ENCODE peak calls at places on chromosomes 2 and 18, in five cellular contexts. One of them, this sample, is unnamed.

GRCh38 chr18:46141199-46141598 is 37.0 kb downstream of the HAUS1 start:
- DNase-seq in left lung: no peak
- DNase-seq in RKO: no peak
- DNase-seq in activated effector memory CD4-positive, alpha-beta T cell treated with anti-CD3 and anti-CD28 coated beads, Interleukin-2, amount 50 U/mL, for 16 hours: no peak
- DNase-seq in IMR-90: no peak
- DNase-seq in this sample: no peak

GRCh38 chr18:38362286-38362792 is 796.7 kb upstream of the CELF4 start:
- DNase-seq in left lung: no peak
- DNase-seq in RKO: no peak
- DNase-seq in activated effector memory CD4-positive, alpha-beta T cell treated with anti-CD3 and anti-CD28 coated beads, Interleukin-2, amount 50 U/mL, for 16 hours: no peak
- DNase-seq in IMR-90: no peak
- DNase-seq in this sample: no peak

GRCh38 chr2:98909381-98910211 is 26.4 kb downstream of the CRACDL start:
- DNase-seq in left lung: peak; percentile 85
- DNase-seq in RKO: no peak
- DNase-seq in activated effector memory CD4-positive, alpha-beta T cell treated with anti-CD3 and anti-CD28 coated beads, Interleukin-2, amount 50 U/mL, for 16 hours: no peak
- DNase-seq in IMR-90: peak; percentile 85
- DNase-seq in this sample: no peak

GRCh38 chr2:239970004-239970623 is 55.0 kb downstream of the NDUFA10 start:
- DNase-seq in left lung: no peak
- DNase-seq in RKO: peak; percentile 16
- DNase-seq in activated effector memory CD4-positive, alpha-beta T cell treated with anti-CD3 and anti-CD28 coated beads, Interleukin-2, amount 50 U/mL, for 16 hours: no peak
- DNase-seq in IMR-90: no peak
- DNase-seq in this sample: no peak

GRCh38 chr2:234771985-234772774 is 179.6 kb upstream of the SH3BP4 start:
- DNase-seq in left lung: no peak
- DNase-seq in RKO: no peak
- DNase-seq in activated effector memory CD4-positive, alpha-beta T cell treated with anti-CD3 and anti-CD28 coated beads, Interleukin-2, amount 50 U/mL, for 16 hours: no peak
- DNase-seq in IMR-90: peak; percentile 27
- DNase-seq in this sample: no peak

GRCh38 chr2:82656370-82656769 is 1802.7 kb downstream of the SUCLG1 start:
- DNase-seq in left lung: no peak
- DNase-seq in RKO: no peak
- DNase-seq in activated effector memory CD4-positive, alpha-beta T cell treated with anti-CD3 and anti-CD28 coated beads, Interleukin-2, amount 50 U/mL, for 16 hours: no peak
- DNase-seq in IMR-90: no peak
- DNase-seq in this sample: no peak

GRCh38 chr18:44680271-44681038 is at the start of gene SETBP1:
- DNase-seq in left lung: peak; percentile 67
- DNase-seq in RKO: no peak
- DNase-seq in activated effector memory CD4-positive, alpha-beta T cell treated with anti-CD3 and anti-CD28 coated beads, Interleukin-2, amount 50 U/mL, for 16 hours: peak; percentile 71
- DNase-seq in IMR-90: peak; percentile 2
- DNase-seq in this sample: no peak

GRCh38 chr2:218908721-218909619 is 28.3 kb downstream of the WNT10A start:
- DNase-seq in left lung: peak; percentile 89
- DNase-seq in RKO: peak; percentile 96
- DNase-seq in activated effector memory CD4-positive, alpha-beta T cell treated with anti-CD3 and anti-CD28 coated beads, Interleukin-2, amount 50 U/mL, for 16 hours: peak; percentile 95
- DNase-seq in IMR-90: peak; percentile 71
- DNase-seq in this sample: peak; percentile 81

GRCh38 chr2:233061007-233061590 is 957 bp downstream of the INPP5D start:
- DNase-seq in left lung: no peak
- DNase-seq in RKO: no peak
- DNase-seq in activated effector memory CD4-positive, alpha-beta T cell treated with anti-CD3 and anti-CD28 coated beads, Interleukin-2, amount 50 U/mL, for 16 hours: peak; percentile 73
- DNase-seq in IMR-90: no peak
- DNase-seq in this sample: no peak

GRCh38 chr2:204663816-204664421 is 118.6 kb downstream of the PARD3B start:
- DNase-seq in left lung: no peak
- DNase-seq in RKO: no peak
- DNase-seq in activated effector memory CD4-positive, alpha-beta T cell treated with anti-CD3 and anti-CD28 coated beads, Interleukin-2, amount 50 U/mL, for 16 hours: no peak
- DNase-seq in IMR-90: no peak
- DNase-seq in this sample: no peak

GRCh38 chr18:47485221-47485797 is 233.8 kb upstream of the SKOR2 start:
- DNase-seq in left lung: no peak
- DNase-seq in RKO: no peak
- DNase-seq in activated effector memory CD4-positive, alpha-beta T cell treated with anti-CD3 and anti-CD28 coated beads, Interleukin-2, amount 50 U/mL, for 16 hours: no peak
- DNase-seq in IMR-90: no peak
- DNase-seq in this sample: no peak

GRCh38 chr18:79620586-79621165 is 58.9 kb upstream of the CTDP1 start:
- DNase-seq in left lung: no peak
- DNase-seq in RKO: no peak
- DNase-seq in activated effector memory CD4-positive, alpha-beta T cell treated with anti-CD3 and anti-CD28 coated beads, Interleukin-2, amount 50 U/mL, for 16 hours: no peak
- DNase-seq in IMR-90: peak; percentile 7
- DNase-seq in this sample: no peak

GRCh38 chr2:44772131-44772530 is 169.4 kb upstream of the SIX3 start:
- DNase-seq in left lung: no peak
- DNase-seq in RKO: no peak
- DNase-seq in activated effector memory CD4-positive, alpha-beta T cell treated with anti-CD3 and anti-CD28 coated beads, Interleukin-2, amount 50 U/mL, for 16 hours: no peak
- DNase-seq in IMR-90: no peak
- DNase-seq in this sample: no peak

GRCh38 chr18:72768681-72769229 is 99.0 kb downstream of the NETO1 start:
- DNase-seq in left lung: no peak
- DNase-seq in RKO: no peak
- DNase-seq in activated effector memory CD4-positive, alpha-beta T cell treated with anti-CD3 and anti-CD28 coated beads, Interleukin-2, amount 50 U/mL, for 16 hours: no peak
- DNase-seq in IMR-90: no peak
- DNase-seq in this sample: no peak

GRCh38 chr2:54708584-54709340 is 14.7 kb upstream of the EML6 start:
- DNase-seq in left lung: peak; percentile 60
- DNase-seq in RKO: no peak
- DNase-seq in activated effector memory CD4-positive, alpha-beta T cell treated with anti-CD3 and anti-CD28 coated beads, Interleukin-2, amount 50 U/mL, for 16 hours: no peak
- DNase-seq in IMR-90: no peak
- DNase-seq in this sample: no peak

GRCh38 chr18:3207565-3207964 is 12.2 kb downstream of the MYOM1 start:
- DNase-seq in left lung: no peak
- DNase-seq in RKO: peak; percentile 37
- DNase-seq in activated effector memory CD4-positive, alpha-beta T cell treated with anti-CD3 and anti-CD28 coated beads, Interleukin-2, amount 50 U/mL, for 16 hours: no peak
- DNase-seq in IMR-90: peak; percentile 20
- DNase-seq in this sample: no peak

GRCh38 chr18:21264651-21265050 is 22.6 kb downstream of the GREB1L start:
- DNase-seq in left lung: no peak
- DNase-seq in RKO: no peak
- DNase-seq in activated effector memory CD4-positive, alpha-beta T cell treated with anti-CD3 and anti-CD28 coated beads, Interleukin-2, amount 50 U/mL, for 16 hours: no peak
- DNase-seq in IMR-90: no peak
- DNase-seq in this sample: no peak

GRCh38 chr2:27029051-27029450 is 3.7 kb upstream of the TMEM214 start:
- DNase-seq in left lung: no peak
- DNase-seq in RKO: no peak
- DNase-seq in activated effector memory CD4-positive, alpha-beta T cell treated with anti-CD3 and anti-CD28 coated beads, Interleukin-2, amount 50 U/mL, for 16 hours: peak; percentile 36
- DNase-seq in IMR-90: no peak
- DNase-seq in this sample: no peak

GRCh38 chr2:27123302-27124150 is at the start of gene ABHD1:
- DNase-seq in left lung: peak; percentile 78
- DNase-seq in RKO: no peak
- DNase-seq in activated effector memory CD4-positive, alpha-beta T cell treated with anti-CD3 and anti-CD28 coated beads, Interleukin-2, amount 50 U/mL, for 16 hours: peak; percentile 90
- DNase-seq in IMR-90: no peak
- DNase-seq in this sample: peak; percentile 91

GRCh38 chr18:79509536-79509930 is 113.8 kb downstream of the NFATC1 start:
- DNase-seq in left lung: no peak
- DNase-seq in RKO: no peak
- DNase-seq in activated effector memory CD4-positive, alpha-beta T cell treated with anti-CD3 and anti-CD28 coated beads, Interleukin-2, amount 50 U/mL, for 16 hours: peak; percentile 61
- DNase-seq in IMR-90: no peak
- DNase-seq in this sample: peak; percentile 16

GRCh38 chr2:111178730-111179405 is 58.2 kb downstream of the BCL2L11 start:
- DNase-seq in left lung: no peak
- DNase-seq in RKO: no peak
- DNase-seq in activated effector memory CD4-positive, alpha-beta T cell treated with anti-CD3 and anti-CD28 coated beads, Interleukin-2, amount 50 U/mL, for 16 hours: no peak
- DNase-seq in IMR-90: peak; percentile 49
- DNase-seq in this sample: no peak

GRCh38 chr2:149819356-149819957 is 231.9 kb upstream of the MMADHC start:
- DNase-seq in left lung: no peak
- DNase-seq in RKO: no peak
- DNase-seq in activated effector memory CD4-positive, alpha-beta T cell treated with anti-CD3 and anti-CD28 coated beads, Interleukin-2, amount 50 U/mL, for 16 hours: no peak
- DNase-seq in IMR-90: no peak
- DNase-seq in this sample: no peak

GRCh38 chr2:55511508-55512124 is 7.9 kb upstream of the CFAP36 start:
- DNase-seq in left lung: no peak
- DNase-seq in RKO: peak; percentile 83
- DNase-seq in activated effector memory CD4-positive, alpha-beta T cell treated with anti-CD3 and anti-CD28 coated beads, Interleukin-2, amount 50 U/mL, for 16 hours: no peak
- DNase-seq in IMR-90: peak; percentile 50
- DNase-seq in this sample: no peak

GRCh38 chr2:46404181-46404759 is 75.1 kb upstream of the TMEM247 start:
- DNase-seq in left lung: no peak
- DNase-seq in RKO: no peak
- DNase-seq in activated effector memory CD4-positive, alpha-beta T cell treated with anti-CD3 and anti-CD28 coated beads, Interleukin-2, amount 50 U/mL, for 16 hours: no peak
- DNase-seq in IMR-90: no peak
- DNase-seq in this sample: no peak

GRCh38 chr2:157421964-157422363 is 21.9 kb downstream of the CYTIP start:
- DNase-seq in left lung: no peak
- DNase-seq in RKO: no peak
- DNase-seq in activated effector memory CD4-positive, alpha-beta T cell treated with anti-CD3 and anti-CD28 coated beads, Interleukin-2, amount 50 U/mL, for 16 hours: no peak
- DNase-seq in IMR-90: no peak
- DNase-seq in this sample: no peak